ENCODE peak calls at places on chromosomes 2 and 18, in seven cellular contexts. One of them, this sample, is unnamed.

GRCh38 chr2:113116100-113116958 is 11.1 kb upstream of the IL1RN start:
- DNase-seq in activated CD4-positive, alpha-beta T cell treated with anti-CD3 and anti-CD28 coated beads, Interleukin-2, amount 10 ng/mL, durations not matched to agents 7 days and 5 days: no peak
- DNase-seq in mucosa of descending colon: no peak
- DNase-seq in SK-N-SH: no peak
- DNase-seq in NCI-H748 treated with DMSO at 0.1 percent for 48 hours: no peak
- DNase-seq in breast epithelium: no peak
- DNase-seq in spleen: no peak
- DNase-seq in this sample: no peak

GRCh38 chr2:9532421-9532820 is 23.2 kb downstream of the ADAM17 start:
- DNase-seq in activated CD4-positive, alpha-beta T cell treated with anti-CD3 and anti-CD28 coated beads, Interleukin-2, amount 10 ng/mL, durations not matched to agents 7 days and 5 days: no peak
- DNase-seq in mucosa of descending colon: no peak
- DNase-seq in SK-N-SH: no peak
- DNase-seq in breast epithelium: no peak
- DNase-seq in NCI-H748 treated with DMSO at 0.1 percent for 48 hours: no peak
- DNase-seq in spleen: no peak
- DNase-seq in this sample: no peak

GRCh38 chr2:59076079-59076619 is 835.0 kb upstream of the FANCL start:
- DNase-seq in activated CD4-positive, alpha-beta T cell treated with anti-CD3 and anti-CD28 coated beads, Interleukin-2, amount 10 ng/mL, durations not matched to agents 7 days and 5 days: no peak
- DNase-seq in mucosa of descending colon: no peak
- DNase-seq in spleen: no peak
- DNase-seq in NCI-H748 treated with DMSO at 0.1 percent for 48 hours: peak
- DNase-seq in SK-N-SH: no peak
- DNase-seq in breast epithelium: no peak
- DNase-seq in this sample: no peak

GRCh38 chr2:124540805-124541204 is 515.7 kb downstream of the CNTNAP5 start:
- DNase-seq in spleen: no peak
- DNase-seq in SK-N-SH: no peak
- DNase-seq in NCI-H748 treated with DMSO at 0.1 percent for 48 hours: no peak
- DNase-seq in mucosa of descending colon: no peak
- DNase-seq in activated CD4-positive, alpha-beta T cell treated with anti-CD3 and anti-CD28 coated beads, Interleukin-2, amount 10 ng/mL, durations not matched to agents 7 days and 5 days: no peak
- DNase-seq in breast epithelium: no peak
- DNase-seq in this sample: no peak

GRCh38 chr2:236642584-236643291 is 73.1 kb downstream of the ACKR3 start:
- DNase-seq in breast epithelium: peak
- DNase-seq in SK-N-SH: no peak
- DNase-seq in NCI-H748 treated with DMSO at 0.1 percent for 48 hours: no peak
- DNase-seq in activated CD4-positive, alpha-beta T cell treated with anti-CD3 and anti-CD28 coated beads, Interleukin-2, amount 10 ng/mL, durations not matched to agents 7 days and 5 days: no peak
- DNase-seq in mucosa of descending colon: peak
- DNase-seq in spleen: peak
- DNase-seq in this sample: peak

GRCh38 chr18:41745166-41746049 is 209.6 kb upstream of the PIK3C3 start:
- DNase-seq in mucosa of descending colon: peak
- DNase-seq in breast epithelium: peak
- DNase-seq in NCI-H748 treated with DMSO at 0.1 percent for 48 hours: peak
- DNase-seq in spleen: no peak
- DNase-seq in activated CD4-positive, alpha-beta T cell treated with anti-CD3 and anti-CD28 coated beads, Interleukin-2, amount 10 ng/mL, durations not matched to agents 7 days and 5 days: peak
- DNase-seq in SK-N-SH: peak
- DNase-seq in this sample: no peak

GRCh38 chr2:234425923-234426603 is 70.8 kb downstream of the ARL4C start:
- DNase-seq in NCI-H748 treated with DMSO at 0.1 percent for 48 hours: no peak
- DNase-seq in spleen: peak
- DNase-seq in activated CD4-positive, alpha-beta T cell treated with anti-CD3 and anti-CD28 coated beads, Interleukin-2, amount 10 ng/mL, durations not matched to agents 7 days and 5 days: peak
- DNase-seq in SK-N-SH: no peak
- DNase-seq in mucosa of descending colon: peak
- DNase-seq in breast epithelium: no peak
- DNase-seq in this sample: no peak

GRCh38 chr2:231634412-231634811 is 41.7 kb downstream of the TEX44 start:
- DNase-seq in SK-N-SH: no peak
- DNase-seq in activated CD4-positive, alpha-beta T cell treated with anti-CD3 and anti-CD28 coated beads, Interleukin-2, amount 10 ng/mL, durations not matched to agents 7 days and 5 days: no peak
- DNase-seq in spleen: no peak
- DNase-seq in mucosa of descending colon: no peak
- DNase-seq in NCI-H748 treated with DMSO at 0.1 percent for 48 hours: no peak
- DNase-seq in breast epithelium: no peak
- DNase-seq in this sample: no peak

GRCh38 chr2:13260401-13260800 is 543.7 kb downstream of the TRIB2 start:
- DNase-seq in mucosa of descending colon: no peak
- DNase-seq in NCI-H748 treated with DMSO at 0.1 percent for 48 hours: no peak
- DNase-seq in breast epithelium: no peak
- DNase-seq in spleen: no peak
- DNase-seq in SK-N-SH: no peak
- DNase-seq in activated CD4-positive, alpha-beta T cell treated with anti-CD3 and anti-CD28 coated beads, Interleukin-2, amount 10 ng/mL, durations not matched to agents 7 days and 5 days: no peak
- DNase-seq in this sample: no peak

GRCh38 chr2:236317938-236318396 is 53.8 kb upstream of the ASB18 start:
- DNase-seq in activated CD4-positive, alpha-beta T cell treated with anti-CD3 and anti-CD28 coated beads, Interleukin-2, amount 10 ng/mL, durations not matched to agents 7 days and 5 days: no peak
- DNase-seq in mucosa of descending colon: peak
- DNase-seq in breast epithelium: no peak
- DNase-seq in SK-N-SH: no peak
- DNase-seq in NCI-H748 treated with DMSO at 0.1 percent for 48 hours: no peak
- DNase-seq in spleen: no peak
- DNase-seq in this sample: peak

GRCh38 chr2:239898292-239898925 is 126.7 kb downstream of the NDUFA10 start:
- DNase-seq in spleen: peak
- DNase-seq in SK-N-SH: no peak
- DNase-seq in activated CD4-positive, alpha-beta T cell treated with anti-CD3 and anti-CD28 coated beads, Interleukin-2, amount 10 ng/mL, durations not matched to agents 7 days and 5 days: no peak
- DNase-seq in mucosa of descending colon: no peak
- DNase-seq in breast epithelium: no peak
- DNase-seq in NCI-H748 treated with DMSO at 0.1 percent for 48 hours: no peak
- DNase-seq in this sample: no peak

GRCh38 chr2:3451926-3452671 is 67.2 kb downstream of the ADI1 start:
- DNase-seq in SK-N-SH: no peak
- DNase-seq in activated CD4-positive, alpha-beta T cell treated with anti-CD3 and anti-CD28 coated beads, Interleukin-2, amount 10 ng/mL, durations not matched to agents 7 days and 5 days: no peak
- DNase-seq in spleen: no peak
- DNase-seq in NCI-H748 treated with DMSO at 0.1 percent for 48 hours: no peak
- DNase-seq in mucosa of descending colon: no peak
- DNase-seq in breast epithelium: no peak
- DNase-seq in this sample: no peak

GRCh38 chr2:224778474-224778877 is 62.3 kb upstream of the CCDC195 start:
- DNase-seq in mucosa of descending colon: no peak
- DNase-seq in activated CD4-positive, alpha-beta T cell treated with anti-CD3 and anti-CD28 coated beads, Interleukin-2, amount 10 ng/mL, durations not matched to agents 7 days and 5 days: peak
- DNase-seq in breast epithelium: peak
- DNase-seq in spleen: no peak
- DNase-seq in SK-N-SH: peak
- DNase-seq in NCI-H748 treated with DMSO at 0.1 percent for 48 hours: peak
- DNase-seq in this sample: no peak

GRCh38 chr2:10266133-10266620 is 36.5 kb upstream of the HPCAL1 start:
- DNase-seq in mucosa of descending colon: no peak
- DNase-seq in activated CD4-positive, alpha-beta T cell treated with anti-CD3 and anti-CD28 coated beads, Interleukin-2, amount 10 ng/mL, durations not matched to agents 7 days and 5 days: no peak
- DNase-seq in NCI-H748 treated with DMSO at 0.1 percent for 48 hours: no peak
- DNase-seq in SK-N-SH: no peak
- DNase-seq in spleen: peak
- DNase-seq in breast epithelium: no peak
- DNase-seq in this sample: peak

GRCh38 chr18:50847192-50847591 is 27.4 kb upstream of the MRO start:
- DNase-seq in mucosa of descending colon: no peak
- DNase-seq in spleen: no peak
- DNase-seq in NCI-H748 treated with DMSO at 0.1 percent for 48 hours: no peak
- DNase-seq in SK-N-SH: no peak
- DNase-seq in breast epithelium: no peak
- DNase-seq in activated CD4-positive, alpha-beta T cell treated with anti-CD3 and anti-CD28 coated beads, Interleukin-2, amount 10 ng/mL, durations not matched to agents 7 days and 5 days: no peak
- DNase-seq in this sample: no peak

GRCh38 chr2:163736433-163737168 is 793 bp upstream of the FIGN start:
- DNase-seq in activated CD4-positive, alpha-beta T cell treated with anti-CD3 and anti-CD28 coated beads, Interleukin-2, amount 10 ng/mL, durations not matched to agents 7 days and 5 days: no peak
- DNase-seq in breast epithelium: no peak
- DNase-seq in SK-N-SH: peak
- DNase-seq in mucosa of descending colon: peak
- DNase-seq in NCI-H748 treated with DMSO at 0.1 percent for 48 hours: peak
- DNase-seq in spleen: peak
- DNase-seq in this sample: no peak

GRCh38 chr2:96116879-96117533 is 635 bp upstream of the ADRA2B start:
- DNase-seq in spleen: peak
- DNase-seq in NCI-H748 treated with DMSO at 0.1 percent for 48 hours: no peak
- DNase-seq in SK-N-SH: peak
- DNase-seq in activated CD4-positive, alpha-beta T cell treated with anti-CD3 and anti-CD28 coated beads, Interleukin-2, amount 10 ng/mL, durations not matched to agents 7 days and 5 days: peak
- DNase-seq in mucosa of descending colon: peak
- DNase-seq in breast epithelium: no peak
- DNase-seq in this sample: peak

GRCh38 chr2:96860065-96861029 is 2.5 kb upstream of the ANKRD39 start:
- DNase-seq in activated CD4-positive, alpha-beta T cell treated with anti-CD3 and anti-CD28 coated beads, Interleukin-2, amount 10 ng/mL, durations not matched to agents 7 days and 5 days: no peak
- DNase-seq in breast epithelium: no peak
- DNase-seq in spleen: peak
- DNase-seq in SK-N-SH: peak
- DNase-seq in NCI-H748 treated with DMSO at 0.1 percent for 48 hours: no peak
- DNase-seq in mucosa of descending colon: no peak
- DNase-seq in this sample: no peak

GRCh38 chr2:62873603-62874002 is 168.1 kb downstream of the EHBP1 start:
- DNase-seq in spleen: no peak
- DNase-seq in NCI-H748 treated with DMSO at 0.1 percent for 48 hours: no peak
- DNase-seq in mucosa of descending colon: no peak
- DNase-seq in activated CD4-positive, alpha-beta T cell treated with anti-CD3 and anti-CD28 coated beads, Interleukin-2, amount 10 ng/mL, durations not matched to agents 7 days and 5 days: no peak
- DNase-seq in breast epithelium: no peak
- DNase-seq in SK-N-SH: no peak
- DNase-seq in this sample: no peak

GRCh38 chr2:9627310-9627709 is 3.5 kb downstream of the YWHAQ start:
- DNase-seq in breast epithelium: no peak
- DNase-seq in NCI-H748 treated with DMSO at 0.1 percent for 48 hours: no peak
- DNase-seq in mucosa of descending colon: no peak
- DNase-seq in activated CD4-positive, alpha-beta T cell treated with anti-CD3 and anti-CD28 coated beads, Interleukin-2, amount 10 ng/mL, durations not matched to agents 7 days and 5 days: no peak
- DNase-seq in spleen: no peak
- DNase-seq in SK-N-SH: no peak
- DNase-seq in this sample: no peak

GRCh38 chr2:14633451-14634211 is 1.1 kb downstream of the LRATD1 start:
- DNase-seq in SK-N-SH: peak
- DNase-seq in breast epithelium: no peak
- DNase-seq in activated CD4-positive, alpha-beta T cell treated with anti-CD3 and anti-CD28 coated beads, Interleukin-2, amount 10 ng/mL, durations not matched to agents 7 days and 5 days: no peak
- DNase-seq in NCI-H748 treated with DMSO at 0.1 percent for 48 hours: no peak
- DNase-seq in spleen: no peak
- DNase-seq in mucosa of descending colon: peak
- DNase-seq in this sample: peak

GRCh38 chr2:240626531-240627300 is 1.4 kb downstream of the GPR35 start:
- DNase-seq in activated CD4-positive, alpha-beta T cell treated with anti-CD3 and anti-CD28 coated beads, Interleukin-2, amount 10 ng/mL, durations not matched to agents 7 days and 5 days: peak
- DNase-seq in SK-N-SH: peak
- DNase-seq in mucosa of descending colon: peak
- DNase-seq in breast epithelium: no peak
- DNase-seq in spleen: peak
- DNase-seq in NCI-H748 treated with DMSO at 0.1 percent for 48 hours: no peak
- DNase-seq in this sample: peak

GRCh38 chr2:170869036-170869435 is 52.3 kb downstream of the GAD1 start:
- DNase-seq in NCI-H748 treated with DMSO at 0.1 percent for 48 hours: no peak
- DNase-seq in activated CD4-positive, alpha-beta T cell treated with anti-CD3 and anti-CD28 coated beads, Interleukin-2, amount 10 ng/mL, durations not matched to agents 7 days and 5 days: no peak
- DNase-seq in mucosa of descending colon: no peak
- DNase-seq in SK-N-SH: no peak
- DNase-seq in breast epithelium: no peak
- DNase-seq in spleen: no peak
- DNase-seq in this sample: no peak

This sample was measured in upper lobe of left lung.